ENCODE peak calls at places on chromosomes 4 and X, in four cellular contexts. One of them, this sample, is unnamed.

GRCh38 chr4:7358100-7358735 is 76.5 kb downstream of the PSAPL1 start:
- DNase-seq in mucosa of descending colon: no peak
- DNase-seq in cerebellar cortex: peak
- DNase-seq in fibroblast of lung: peak
- DNase-seq in this sample: peak

GRCh38 chr4:52577285-52577968 is 81.7 kb downstream of the USP46 start:
- DNase-seq in mucosa of descending colon: no peak
- DNase-seq in cerebellar cortex: no peak
- DNase-seq in fibroblast of lung: peak
- DNase-seq in this sample: no peak

GRCh38 chrX:154525606-154526490 is 9.8 kb upstream of the FAM3A start:
- DNase-seq in mucosa of descending colon: no peak
- DNase-seq in cerebellar cortex: no peak
- DNase-seq in fibroblast of lung: no peak
- DNase-seq in this sample: no peak

GRCh38 chr4:4990857-4991540 is 28.3 kb downstream of the CYTL1 start:
- DNase-seq in mucosa of descending colon: peak
- DNase-seq in cerebellar cortex: no peak
- DNase-seq in fibroblast of lung: peak
- DNase-seq in this sample: peak

GRCh38 chr4:24417206-24417605 is 167.1 kb downstream of the DHX15 start:
- DNase-seq in mucosa of descending colon: no peak
- DNase-seq in cerebellar cortex: no peak
- DNase-seq in fibroblast of lung: no peak
- DNase-seq in this sample: no peak

GRCh38 chrX:38278682-38279081 is 48.6 kb downstream of the RPGR start:
- DNase-seq in mucosa of descending colon: no peak
- DNase-seq in cerebellar cortex: no peak
- DNase-seq in fibroblast of lung: peak
- DNase-seq in this sample: no peak

GRCh38 chr4:139368990-139369389 is 66.7 kb upstream of the NDUFC1 start:
- DNase-seq in mucosa of descending colon: no peak
- DNase-seq in cerebellar cortex: no peak
- DNase-seq in fibroblast of lung: peak
- DNase-seq in this sample: no peak

GRCh38 chr4:107913283-107913899 is 18.0 kb upstream of the CYP2U1 start:
- DNase-seq in mucosa of descending colon: no peak
- DNase-seq in cerebellar cortex: peak
- DNase-seq in fibroblast of lung: peak
- DNase-seq in this sample: peak

GRCh38 chr4:24824720-24825119 is 29.3 kb downstream of the SOD3 start:
- DNase-seq in mucosa of descending colon: no peak
- DNase-seq in cerebellar cortex: no peak
- DNase-seq in fibroblast of lung: peak
- DNase-seq in this sample: no peak

GRCh38 chrX:21528076-21528475 is 130.1 kb downstream of the KLHL34 start:
- DNase-seq in mucosa of descending colon: no peak
- DNase-seq in cerebellar cortex: no peak
- DNase-seq in fibroblast of lung: peak
- DNase-seq in this sample: no peak

GRCh38 chr4:98434816-98435215 is 173.6 kb downstream of the RAP1GDS1 start:
- DNase-seq in mucosa of descending colon: no peak
- DNase-seq in cerebellar cortex: no peak
- DNase-seq in fibroblast of lung: no peak
- DNase-seq in this sample: no peak

GRCh38 chr4:65508169-65508568 is 162.1 kb downstream of the EPHA5 start:
- DNase-seq in mucosa of descending colon: no peak
- DNase-seq in cerebellar cortex: no peak
- DNase-seq in fibroblast of lung: peak
- DNase-seq in this sample: peak

GRCh38 chrX:151039351-151039750 is 56.2 kb downstream of the HMGB3 start:
- DNase-seq in mucosa of descending colon: no peak
- DNase-seq in cerebellar cortex: no peak
- DNase-seq in fibroblast of lung: no peak
- DNase-seq in this sample: no peak

GRCh38 chr4:124030038-124030638 is 633.5 kb downstream of the SPRY1 start:
- DNase-seq in mucosa of descending colon: no peak
- DNase-seq in cerebellar cortex: no peak
- DNase-seq in fibroblast of lung: no peak
- DNase-seq in this sample: no peak

GRCh38 chr4:123830920-123831319 is 434.3 kb downstream of the SPRY1 start:
- DNase-seq in mucosa of descending colon: no peak
- DNase-seq in cerebellar cortex: peak
- DNase-seq in fibroblast of lung: no peak
- DNase-seq in this sample: no peak

GRCh38 chr4:5785806-5786680 is 75.0 kb downstream of the EVC start:
- DNase-seq in mucosa of descending colon: no peak
- DNase-seq in cerebellar cortex: no peak
- DNase-seq in fibroblast of lung: peak
- DNase-seq in this sample: peak

GRCh38 chrX:148774276-148774675 is 273.9 kb downstream of the AFF2 start:
- DNase-seq in mucosa of descending colon: no peak
- DNase-seq in cerebellar cortex: no peak
- DNase-seq in fibroblast of lung: no peak
- DNase-seq in this sample: no peak

GRCh38 chr4:179586460-179586859 is 2144.2 kb upstream of the AGA start:
- DNase-seq in mucosa of descending colon: no peak
- DNase-seq in cerebellar cortex: no peak
- DNase-seq in fibroblast of lung: peak
- DNase-seq in this sample: no peak

GRCh38 chr4:3208826-3209225 is 40.1 kb upstream of the MSANTD1 start:
- DNase-seq in mucosa of descending colon: no peak
- DNase-seq in cerebellar cortex: no peak
- DNase-seq in fibroblast of lung: no peak
- DNase-seq in this sample: no peak

GRCh38 chr4:188403272-188403671 is 264.0 kb downstream of the TRIML1 start:
- DNase-seq in mucosa of descending colon: no peak
- DNase-seq in cerebellar cortex: no peak
- DNase-seq in fibroblast of lung: no peak
- DNase-seq in this sample: no peak

GRCh38 chrX:24186986-24187385 is 37.5 kb downstream of the ZFX start:
- DNase-seq in mucosa of descending colon: no peak
- DNase-seq in cerebellar cortex: no peak
- DNase-seq in fibroblast of lung: no peak
- DNase-seq in this sample: no peak

GRCh38 chr4:110514889-110515479 is 39.0 kb downstream of the ENPEP start:
- DNase-seq in mucosa of descending colon: no peak
- DNase-seq in cerebellar cortex: peak
- DNase-seq in fibroblast of lung: peak
- DNase-seq in this sample: no peak